ENCODE peak calls at places on chromosomes 4 and X, in four cellular contexts. V, J, S and X are unnamed samples.

GRCh38 chr4:75920327-75920726 is 18.1 kb upstream of the PPEF2 start:
- DNase-seq in J (no peak), S (no peak), V (no peak), X (no peak)

GRCh38 chr4:103429283-103429682 is 231.1 kb upstream of the CENPE start:
- DNase-seq in J (no peak), S (no peak), V (no peak), X (no peak)

GRCh38 chr4:95415346-95415771 is 133.4 kb downstream of the UNC5C start:
- DNase-seq in S (no peak), V (no peak), J (no peak), X (no peak)

GRCh38 chr4:109164011-109164410 is 138.4 kb downstream of the COL25A1 start:
- DNase-seq in S (no peak), J (no peak), V (no peak), X (no peak)

GRCh38 chr4:41209187-41209586 is 5.2 kb downstream of the APBB2 start:
- DNase-seq in J (no peak), V (no peak), S (no peak), X (no peak)

GRCh38 chr4:129603241-129603931 is 507.4 kb downstream of the C4orf33 start:
- DNase-seq in V (no peak), J (no peak), S (no peak), X (no peak)

GRCh38 chr4:73341454-73341853 is 62.6 kb upstream of the ALB start:
- DNase-seq in S (peak), J (no peak), V (no peak), X (no peak)

GRCh38 chr4:32884198-32884597 is 2164.0 kb downstream of the PCDH7 start:
- DNase-seq in J (no peak), V (no peak), S (no peak), X (no peak)

GRCh38 chr4:181264908-181265307 is 978.3 kb upstream of the TENM3 start:
- DNase-seq in S (no peak), J (no peak), V (no peak), X (no peak)

GRCh38 chrX:136711147-136711546 is 63.2 kb downstream of the CD40LG start:
- DNase-seq in J (no peak), S (no peak), V (no peak), X (no peak)

GRCh38 chrX:87578978-87579377 is 61.4 kb downstream of the KLHL4 start:
- DNase-seq in S (no peak), J (no peak), V (no peak), X (no peak)
- TF ChIP-seq CTCF in S (peak), J (no peak), V (no peak), X (peak)

GRCh38 chrX:95318882-95319281 is 1365.8 kb upstream of the DIAPH2 start:
- DNase-seq in S (no peak), J (no peak), V (no peak), X (no peak)
- TF ChIP-seq CTCF in S (peak), J (no peak), V (no peak), X (peak)

GRCh38 chr4:83639849-83640493 is 104.1 kb downstream of the GPAT3 start:
- DNase-seq in J (no peak), S (peak), V (no peak), X (no peak)
- TF ChIP-seq CTCF in J (peak), S (peak), V (peak), X (peak)

GRCh38 chr4:99052902-99053301 is 35.7 kb downstream of the ADH5 start:
- DNase-seq in S (no peak), V (no peak), J (no peak), X (no peak)

GRCh38 chr4:99043346-99043745 is 45.2 kb downstream of the ADH5 start:
- DNase-seq in V (no peak), J (no peak), S (no peak), X (no peak)

DNA sequence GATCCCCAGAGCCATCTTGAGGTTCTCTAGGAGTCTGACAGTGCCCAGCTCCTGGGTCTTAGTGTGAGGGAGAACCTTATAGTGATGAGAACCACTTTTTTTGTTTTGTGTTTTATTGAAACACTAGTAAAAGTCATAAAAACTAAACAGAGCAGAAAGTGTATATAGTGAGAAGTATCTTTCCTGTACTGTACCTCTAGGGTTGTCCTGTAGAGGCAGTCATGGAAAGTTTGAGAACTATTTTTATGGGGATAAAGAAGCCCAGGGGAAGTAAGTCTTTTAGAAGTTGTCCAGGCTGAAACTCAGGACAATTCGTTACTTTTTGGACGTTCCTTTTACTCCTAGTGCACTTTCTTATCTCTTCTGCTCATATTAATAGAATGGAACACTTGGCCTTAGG is 40.9 kb downstream of the ADH5 start:
- DNase-seq in S (no peak), J (no peak), V (no peak), X (no peak)
- TF ChIP-seq CTCF in S (peak), J (no peak), V (no peak), X (no peak)